ENCODE peak calls at places on chromosomes 2 and 18, in nine cellular contexts. U, L, Z, M, W, X, Y, P and V are unnamed samples.

GRCh38 chr2:9244985-9245544 is 38.5 kb downstream of the ASAP2 start:
- DNase-seq in X (no peak), Z (no peak), M (no peak), P (no peak), U (no peak), W (no peak), L (no peak), Y (no peak), V (no peak)

GRCh38 chr18:24876266-24876665 is 415.8 kb downstream of the HRH4 start:
- DNase-seq in X (no peak), P (no peak), Y (no peak), Z (no peak), U (no peak), M (no peak), L (no peak), W (no peak), V (no peak)

GRCh38 chr18:57437433-57437781 is 2.2 kb downstream of the ONECUT2 start:
- DNase-seq in Y (no peak), Z (no peak), P (no peak), W (no peak), U (no peak), X (no peak), L (no peak), M (no peak), V (no peak)

GRCh38 chr18:79936641-79937040 is 14.8 kb downstream of the SLC66A2 start:
- DNase-seq in W (no peak), L (no peak), Y (no peak), X (no peak), P (no peak), U (no peak), Z (peak), M (no peak), V (no peak)

GRCh38 chr2:149038442-149039212 is at the start of gene LYPD6B:
- DNase-seq in P (peak), Z (no peak), U (peak), Y (no peak), W (no peak), L (no peak), X (peak), M (no peak), V (no peak)

GRCh38 chr18:74069178-74070050 is 78.2 kb downstream of the FBXO15 start:
- DNase-seq in L (no peak), X (no peak), Y (no peak), Z (no peak), W (no peak), P (no peak), U (no peak), M (no peak), V (no peak)

GRCh38 chr18:58856881-58857280 is 7.8 kb upstream of the ZNF532 start:
- DNase-seq in L (peak), W (no peak), M (no peak), P (no peak), Z (no peak), Y (no peak), X (no peak), U (peak), V (no peak)

GRCh38 chr2:218260742-218261423 is at the start of gene GPBAR1:
- DNase-seq in Z (peak), Y (no peak), M (no peak), U (no peak), L (no peak), X (no peak), P (no peak), W (no peak), V (peak)

GRCh38 chr2:19769513-19769912 is 132.3 kb downstream of the TTC32 start:
- DNase-seq in X (peak), L (no peak), Y (no peak), U (no peak), P (no peak), M (no peak), Z (no peak), W (no peak), V (no peak)

GRCh38 chr2:70710276-70710675 is 57.7 kb downstream of the ADD2 start:
- DNase-seq in Y (no peak), L (no peak), M (no peak), U (no peak), P (no peak), W (no peak), X (no peak), Z (no peak), V (no peak)

GRCh38 chr18:33596178-33596854 is 18.3 kb downstream of the ASXL3 start:
- DNase-seq in Y (no peak), P (no peak), X (no peak), W (no peak), Z (no peak), M (no peak), L (peak), U (peak), V (no peak)

GRCh38 chr2:160596431-160596830 is 102.8 kb upstream of the RBMS1 start:
- DNase-seq in Y (no peak), W (no peak), M (no peak), Z (no peak), P (no peak), U (no peak), X (no peak), L (no peak), V (no peak)

GRCh38 chr2:27527182-27527581 is 30.5 kb downstream of the GCKR start:
- DNase-seq in X (no peak), Z (no peak), Y (no peak), M (no peak), L (no peak), P (no peak), U (no peak), W (no peak), V (no peak)